ENCODE peak calls at places on chromosomes 12 and 14, in seven cellular contexts. P, V, J, N, R, F and K are unnamed samples.

GRCh38 chr14:49971156-49972141 is 78.6 kb downstream of the ARF6 start:
- DNase-seq in J (peak; percentile 85), N (peak; percentile 69), R (no peak), P (no peak), F (no peak), V (peak; percentile 66), K (peak; percentile 63)

GRCh38 chr14:70919774-70920173 is 12.5 kb downstream of the PCNX1 start:
- DNase-seq in N (no peak), P (no peak), F (no peak), R (no peak), J (peak; percentile 68), V (no peak), K (no peak)

GRCh38 chr12:77190022-77190421 is 124.7 kb upstream of the E2F7 start:
- DNase-seq in R (no peak), P (no peak), V (no peak), F (no peak), J (peak; percentile 70), N (peak; percentile 91), K (no peak)

GRCh38 chr14:67410313-67410712 is 1.7 kb downstream of the PLEK2 start:
- DNase-seq in P (no peak), V (no peak), N (no peak), F (no peak), R (peak; percentile 28), J (no peak), K (no peak)

GRCh38 chr12:52205584-52206308 is 13.9 kb upstream of the KRT80 start:
- DNase-seq in J (no peak), V (no peak), N (no peak), F (no peak), R (no peak), P (no peak), K (no peak)

GRCh38 chr12:87784350-87784749 is 244.9 kb downstream of the C12orf50 start:
- DNase-seq in J (no peak), N (no peak), P (no peak), V (no peak), R (no peak), F (no peak), K (no peak)

GRCh38 chr14:28651148-28651547 is 115.4 kb upstream of the FOXG1 start:
- DNase-seq in R (no peak), J (no peak), N (peak; percentile 24), P (no peak), V (no peak), F (no peak), K (no peak)

GRCh38 chr12:122834229-122834920 is 882 bp upstream of the HIP1R start:
- DNase-seq in F (no peak), J (peak; percentile 56), P (no peak), N (no peak), R (peak; percentile 67), V (no peak), K (peak; percentile 86)

GRCh38 chr14:21703357-21704339 is 30.0 kb upstream of the OR4E1 start:
- DNase-seq in P (no peak), R (no peak), J (no peak), N (no peak), V (peak; percentile 46), F (no peak), K (no peak)

GRCh38 chr12:29726321-29726692 is 57.4 kb downstream of the TMTC1 start:
- DNase-seq in F (no peak), V (no peak), N (no peak), J (peak; percentile 70), R (no peak), P (no peak), K (no peak)

GRCh38 chr12:113232787-113233585 is 11.7 kb downstream of the TPCN1 start:
- DNase-seq in R (no peak), P (no peak), N (no peak), F (no peak), V (peak; percentile 68), J (no peak), K (no peak)

GRCh38 chr12:10701226-10701681 is 21.9 kb downstream of the YBX3 start:
- DNase-seq in R (no peak), P (no peak), V (peak; percentile 11), N (no peak), F (no peak), J (no peak), K (no peak)
- H3K4me3 ChIP-seq in R (no peak overlapping the region), P (no peak overlapping the region), V (no peak overlapping the region), N (peak overlapping the region; percentile 44), F (no peak overlapping the region), J (no peak overlapping the region), K (no peak overlapping the region)

DNA sequence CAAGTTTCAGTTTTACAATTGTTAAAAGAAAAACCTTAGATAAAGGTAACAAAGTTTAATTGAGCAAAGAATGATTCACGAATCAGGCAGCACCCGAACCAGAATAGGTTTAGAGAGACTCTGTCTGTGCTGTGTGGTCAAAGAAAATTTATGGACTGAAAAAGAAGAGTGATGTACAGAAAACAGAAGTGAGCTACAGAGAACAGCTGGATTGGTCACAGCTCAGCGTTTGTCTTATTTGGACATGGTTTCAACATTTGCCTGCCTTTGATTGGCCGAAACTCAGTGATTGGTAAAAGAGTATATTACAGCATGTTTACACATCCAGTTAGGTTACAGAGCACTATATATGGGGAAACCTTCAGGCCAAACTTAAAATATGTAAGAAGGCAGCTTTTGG is 703.2 kb upstream of the STXBP6 start:
- DNase-seq in J (no peak), R (no peak), N (no peak), V (no peak), P (no peak), F (no peak), K (no peak)
- H3K4me3 ChIP-seq in J (no peak overlapping the region), R (no peak overlapping the region), N (no peak overlapping the region), V (no peak overlapping the region), P (no peak overlapping the region), F (no peak overlapping the region), K (no peak overlapping the region)

GRCh38 chr14:76267322-76268012 is 108.5 kb upstream of the ESRRB start:
- DNase-seq in R (no peak), V (no peak), P (peak; percentile 73), J (peak; percentile 58), F (peak; percentile 84), N (peak; percentile 37), K (no peak)
- H3K4me3 ChIP-seq in R (no peak overlapping the region), V (no peak overlapping the region), P (peak overlapping the region; percentile 34), J (peak overlapping the region; percentile 36), F (peak overlapping the region; percentile 48), N (peak overlapping the region; percentile 67), K (no peak overlapping the region)

DNA sequence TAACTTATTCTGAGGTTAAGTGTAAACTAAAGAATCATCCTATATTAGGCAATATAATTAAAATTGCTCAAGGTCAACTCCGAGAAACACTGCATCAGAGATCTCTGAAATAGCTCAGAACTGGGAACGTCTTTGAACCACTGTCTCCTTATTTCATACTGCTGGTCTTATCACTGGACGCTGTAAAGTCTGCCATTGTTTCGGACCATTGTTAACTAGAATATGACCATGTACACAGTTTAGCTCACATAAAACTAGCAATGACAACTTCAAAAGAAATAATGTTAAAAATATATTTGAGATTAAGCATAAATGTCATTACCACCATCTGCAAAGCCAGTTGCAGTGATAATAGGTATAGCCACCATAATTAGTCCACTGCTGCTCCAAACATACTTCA is 2.9 kb downstream of the ABCD2 start:
- DNase-seq in J (no peak), V (no peak), N (no peak), P (no peak), F (no peak), R (no peak), K (no peak)
- H3K4me3 ChIP-seq in J (no peak overlapping the region), V (peak overlapping the region; percentile 65), N (no peak overlapping the region), P (no peak overlapping the region), F (no peak overlapping the region), R (no peak overlapping the region), K (no peak overlapping the region)

GRCh38 chr12:53498235-53498630 is 1.0 kb downstream of the MAP3K12 start:
- DNase-seq in J (no peak), P (no peak), V (no peak), R (no peak), F (no peak), N (no peak), K (no peak)
- H3K4me3 ChIP-seq in J (peak overlapping the region; percentile 84), P (no peak overlapping the region), V (peak overlapping the region; percentile 62), R (no peak overlapping the region), F (peak overlapping the region; percentile 23), N (peak overlapping the region; percentile 78), K (no peak overlapping the region)

GRCh38 chr14:73741876-73742519 is 27.8 kb upstream of the PNMA1 start:
- DNase-seq in N (no peak), F (no peak), P (no peak), R (no peak), J (no peak), V (peak; percentile 33), K (no peak)
- H3K4me3 ChIP-seq in N (peak overlapping the region; percentile 37), F (peak overlapping the region; percentile 26), P (peak overlapping the region; percentile 2), R (peak overlapping the region; percentile 46), J (peak overlapping the region; percentile 11), V (peak overlapping the region; percentile 62), K (no peak overlapping the region)

GRCh38 chr14:74568896-74569295 is 43.1 kb downstream of the LTBP2 start:
- DNase-seq in R (no peak), N (no peak), P (peak; percentile 79), F (no peak), V (no peak), J (peak; percentile 67), K (no peak)
- H3K4me3 ChIP-seq in R (no peak overlapping the region), N (no peak overlapping the region), P (no peak overlapping the region), F (no peak overlapping the region), V (no peak overlapping the region), J (no peak overlapping the region), K (no peak overlapping the region)

DNA sequence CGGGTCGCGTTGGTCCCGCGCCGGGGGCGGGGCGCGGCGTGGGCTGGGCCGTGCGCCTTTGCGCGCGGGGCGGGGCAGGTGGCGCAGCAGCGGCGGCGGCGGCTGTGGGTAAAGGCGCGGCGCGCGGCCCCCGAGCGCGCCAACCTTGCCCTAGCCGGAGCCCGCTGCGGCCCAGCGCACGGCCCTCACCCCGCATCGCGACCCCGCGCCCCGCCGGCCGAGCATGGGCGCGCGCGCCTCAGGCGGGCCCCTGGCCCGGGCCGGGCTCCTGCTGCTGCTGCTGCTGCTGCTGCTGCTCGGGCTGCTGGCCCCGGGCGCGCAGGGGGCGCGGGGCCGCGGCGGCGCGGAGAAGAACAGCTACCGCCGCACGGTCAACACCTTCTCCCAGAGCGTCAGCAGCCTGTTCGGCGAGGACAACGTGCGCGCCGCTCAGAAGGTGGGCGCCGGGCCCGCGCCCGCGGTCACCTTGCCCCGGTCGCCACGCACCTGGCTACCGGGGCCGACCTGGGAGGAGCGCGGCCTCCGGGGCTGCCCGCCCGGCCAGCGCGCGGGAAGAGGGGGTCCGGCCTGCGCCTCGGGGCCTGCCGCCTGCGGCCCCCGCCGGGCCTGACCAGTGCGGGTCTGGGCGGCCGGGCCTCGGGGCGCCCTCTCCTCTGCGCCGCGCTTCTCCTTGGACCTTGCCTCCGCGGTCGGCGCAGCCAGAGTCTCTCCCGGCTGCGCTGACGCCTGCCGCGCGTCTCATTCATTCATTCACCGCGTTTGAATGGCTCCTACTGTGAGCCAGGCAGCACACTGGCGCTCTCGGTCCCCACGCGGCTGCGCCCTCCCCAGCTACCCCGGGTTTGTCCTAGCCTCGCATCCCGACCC is at the start of gene BRI3BP:
- DNase-seq in N (peak; percentile 41), V (peak; percentile 68), J (peak; percentile 41), P (peak; percentile 36), R (peak; percentile 75), F (peak; percentile 84), K (peak; percentile 78)
- H3K4me3 ChIP-seq in N (peak within 1 kb of the TSS; percentile 61), V (peak within 1 kb of the TSS; percentile 69), J (peak within 1 kb of the TSS; percentile 56), P (peak within 1 kb of the TSS; percentile 34), R (peak within 1 kb of the TSS; percentile 99), F (peak within 1 kb of the TSS; percentile 58), K (peak within 1 kb of the TSS; percentile 63)